ENCODE peak calls at places on chromosomes 3 and 15, in eight cellular contexts. W is breast epithelium; C is CD4-positive, CD25-positive, alpha-beta regulatory T cell; X is endothelial cell of umbilical vein; R is K562; P is Peyer's patch; A is tibial artery; F is cardiac muscle cell. G is an unnamed sample. For H3K4me1, the result is how much of the 10 kb centered on the place peaks cover.

GRCh38 chr3:114624676-114625181 is 330.9 kb downstream of the TIGIT start:
- DNase-seq in P (peak), R (peak), F (no peak), W (peak), A (peak), X (peak), C (no peak), G (peak)

GRCh38 chr3:187689984-187690383 is 12.4 kb downstream of the RTP2 start:
- DNase-seq in A (no peak), F (no peak), R (no peak), X (no peak), W (no peak), C (no peak), P (no peak), G (no peak)

GRCh38 chr15:33526532-33526931 is 215.8 kb downstream of the RYR3 start:
- DNase-seq in A (no peak), R (no peak), F (no peak), P (no peak), W (no peak), C (no peak), X (no peak), G (no peak)

GRCh38 chr3:120170223-120170622 is 76.0 kb upstream of the GSK3B start:
- DNase-seq in R (no peak), X (no peak), P (no peak), C (no peak), A (no peak), W (no peak), F (no peak), G (no peak)

GRCh38 chr3:126184465-126185000 is 4.1 kb upstream of the ALDH1L1 start:
- DNase-seq in C (no peak), W (no peak), F (no peak), R (no peak), X (no peak), P (no peak), A (no peak), G (no peak)

GRCh38 chr3:113783463-113783862 is 36.6 kb downstream of the ATP6V1A start:
- DNase-seq in W (no peak), C (no peak), X (peak), R (peak), P (no peak), F (no peak), A (no peak), G (no peak)

GRCh38 chr15:87527416-87527815 is 729.1 kb downstream of the NTRK3 start:
- DNase-seq in A (no peak), F (no peak), R (no peak), X (no peak), P (no peak), W (peak), C (no peak), G (no peak)

GRCh38 chr15:82739086-82739485 is 29.4 kb upstream of the AP3B2 start:
- DNase-seq in F (no peak), C (no peak), P (no peak), X (no peak), A (no peak), W (no peak), R (peak), G (no peak)

GRCh38 chr3:64355473-64355872 is 130.2 kb upstream of the PRICKLE2 start:
- DNase-seq in P (no peak), R (no peak), A (no peak), F (peak), X (peak), C (no peak), W (no peak), G (no peak)

GRCh38 chr3:23094890-23095462 is 108.2 kb upstream of the UBE2E2 start:
- DNase-seq in C (no peak), R (no peak), F (no peak), P (no peak), W (no peak), X (peak), A (no peak), G (no peak)

GRCh38 chr3:113097821-113098516 is 107.2 kb downstream of the GTPBP8 start:
- DNase-seq in F (no peak), R (no peak), P (no peak), C (no peak), X (no peak), W (peak), A (no peak), G (no peak)

GRCh38 chr3:135927170-135927569 is 38.4 kb upstream of the PPP2R3A start:
- DNase-seq in C (no peak), W (peak), A (no peak), F (no peak), P (no peak), X (no peak), R (no peak), G (no peak)

GRCh38 chr3:22582291-22582690 is 620.8 kb upstream of the UBE2E2 start:
- DNase-seq in R (no peak), P (no peak), A (no peak), C (no peak), W (no peak), X (no peak), F (no peak), G (no peak)

GRCh38 chr3:12796171-12797123 is at the start of gene CAND2:
- DNase-seq in R (peak), P (peak), C (no peak), F (peak), W (peak), A (peak), X (peak), G (no peak)

GRCh38 chr3:184160456-184160855 is 5.3 kb downstream of the DVL3 start:
- DNase-seq in W (no peak), C (no peak), R (no peak), X (peak), A (no peak), F (no peak), P (no peak), G (no peak)

GRCh38 chr3:105362021-105362665 is 4.6 kb upstream of the ALCAM start:
- DNase-seq in R (no peak), F (no peak), X (peak), P (no peak), W (no peak), A (no peak), C (no peak), G (no peak)

GRCh38 chr3:36496734-36497133 is 116.4 kb downstream of the STAC start:
- DNase-seq in W (no peak), R (no peak), P (no peak), C (no peak), F (no peak), X (no peak), A (no peak), G (no peak)

GRCh38 chr3:126540342-126540849 is 16.4 kb downstream of the CHST13 start:
- DNase-seq in F (no peak), C (no peak), X (peak), A (peak), P (no peak), R (no peak), W (no peak), G (peak)

GRCh38 chr3:21020043-21020442 is 731.0 kb downstream of the ZNF385D start:
- DNase-seq in X (no peak), C (no peak), F (no peak), W (no peak), R (no peak), A (no peak), P (no peak), G (no peak)

GRCh38 chr15:40048155-40048792 is 9.3 kb upstream of the SRP14 start:
- DNase-seq in R (no peak), C (no peak), A (no peak), F (no peak), X (peak), W (no peak), P (peak), G (no peak)

GRCh38 chr3:134332344-134332743 is 41.9 kb downstream of the AMOTL2 start:
- DNase-seq in P (no peak), C (no peak), W (no peak), A (peak), X (no peak), R (no peak), F (no peak), G (no peak)

GRCh38 chr3:134331811-134332199 is 42.4 kb downstream of the AMOTL2 start:
- DNase-seq in P (no peak), R (no peak), W (no peak), X (no peak), C (no peak), F (no peak), A (no peak), G (no peak)

GRCh38 chr3:134334901-134335280 is 39.4 kb downstream of the AMOTL2 start:
- DNase-seq in C (no peak), A (no peak), W (no peak), P (no peak), X (no peak), F (no peak), R (no peak), G (no peak)

GRCh38 chr3:134334231-134334900 is 39.9 kb downstream of the AMOTL2 start:
- DNase-seq in P (no peak), X (no peak), W (peak), A (no peak), R (no peak), F (no peak), C (no peak), G (no peak)

DNA sequence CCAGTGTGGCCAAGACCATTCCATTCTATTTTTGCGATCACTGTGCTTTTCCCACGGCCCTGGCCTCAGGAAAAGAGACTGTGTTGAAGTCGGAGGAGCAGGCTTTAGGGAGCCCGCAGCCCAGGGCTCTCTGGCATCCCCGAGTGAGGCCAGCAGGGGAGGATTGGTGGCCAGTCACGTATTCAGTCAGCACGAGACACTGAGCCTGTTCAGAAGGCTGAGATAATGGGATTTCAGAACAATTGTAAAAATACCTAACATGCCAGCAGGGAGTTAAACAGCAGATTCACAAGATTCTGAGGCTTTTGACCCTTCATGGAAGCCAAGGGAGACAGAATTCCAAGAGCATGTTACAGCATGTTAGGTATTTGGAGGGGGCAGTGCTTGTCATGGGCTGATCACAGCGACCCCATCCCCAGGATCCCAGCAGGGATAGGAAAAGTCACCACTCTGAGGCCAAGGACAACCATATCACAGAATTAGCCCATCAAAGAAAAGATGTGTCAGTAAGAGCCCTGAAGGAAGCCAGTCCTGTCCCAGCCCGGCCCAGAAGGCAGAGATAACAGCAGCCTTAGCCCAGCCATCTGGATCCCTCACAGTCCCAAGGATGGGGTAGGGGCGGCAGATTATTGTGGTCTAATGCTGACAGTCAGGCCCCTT is 40.6 kb downstream of the AMOTL2 start:
- DNase-seq in R (no peak), W (no peak), X (no peak), P (no peak), F (peak), C (no peak), A (peak), G (no peak)
- H3K4me1 ChIP-seq in R (under half), W (under half), X (under half), P (under half), F (under half), C (under half), A (half or more), G (under half)

GRCh38 chr3:193556841-193557240 is 2.1 kb upstream of the ATP13A4 start:
- DNase-seq in R (no peak), P (no peak), C (no peak), F (no peak), X (no peak), A (no peak), W (no peak), G (no peak)
- H3K4me1 ChIP-seq in R (under half), P (under half), C (under half), F (under half), X (under half), A (under half), W (under half), G (under half)

GRCh38 chr3:193870376-193871092 is 265.4 kb upstream of the HES1 start:
- DNase-seq in C (no peak), P (no peak), F (no peak), W (peak), A (no peak), X (no peak), R (no peak), G (no peak)

GRCh38 chr3:193869221-193870201 is 266.4 kb upstream of the HES1 start:
- DNase-seq in A (no peak), X (peak), W (peak), R (peak), P (no peak), C (no peak), F (no peak), G (peak)

GRCh38 chr3:193871093-193871485 is 264.9 kb upstream of the HES1 start:
- DNase-seq in X (no peak), P (no peak), W (no peak), C (no peak), A (no peak), R (no peak), F (no peak), G (no peak)

GRCh38 chr3:193865879-193866480 is 270.0 kb upstream of the HES1 start:
- DNase-seq in F (no peak), P (no peak), R (no peak), X (no peak), A (no peak), C (no peak), W (no peak), G (no peak)

GRCh38 chr3:193868590-193868989 is 267.4 kb upstream of the HES1 start:
- DNase-seq in F (no peak), A (no peak), X (no peak), R (no peak), P (peak), C (no peak), W (no peak), G (no peak)
- H3K4me1 ChIP-seq in F (under half), A (under half), X (under half), R (under half), P (under half), C (under half), W (under half), G (under half)

GRCh38 chr3:10173926-10174435 is 9.3 kb downstream of the IRAK2 start:
- DNase-seq in A (peak), P (peak), F (no peak), W (peak), X (peak), R (peak), C (no peak), G (peak)

GRCh38 chr3:10173095-10173925 is 8.6 kb downstream of the IRAK2 start:
- DNase-seq in A (no peak), X (no peak), R (peak), W (no peak), C (no peak), F (no peak), P (no peak), G (no peak)

GRCh38 chr3:10166213-10166604 is 1.5 kb downstream of the IRAK2 start:
- DNase-seq in P (no peak), R (peak), A (no peak), C (no peak), X (no peak), W (no peak), F (no peak), G (no peak)

GRCh38 chr3:10169000-10169496 is 4.3 kb downstream of the IRAK2 start:
- DNase-seq in F (no peak), A (no peak), R (no peak), X (no peak), C (no peak), P (no peak), W (peak), G (no peak)

GRCh38 chr3:10170915-10171478 is 6.3 kb downstream of the IRAK2 start:
- DNase-seq in C (no peak), P (peak), F (no peak), W (no peak), R (no peak), X (no peak), A (no peak), G (no peak)
- H3K4me1 ChIP-seq in C (under half), P (under half), F (under half), W (under half), R (under half), X (under half), A (under half), G (under half)